ENCODE peak calls at places on chromosomes 7 and 10, in six cellular contexts. M is foreskin fibroblast; B is gastrocnemius medialis; O is fibroblast of lung; R is CD4-positive, CD25-positive, alpha-beta regulatory T cell; Q is IMR-90. G is an unnamed sample.

GRCh38 chr7:120740348-120740747 is 117.6 kb downstream of the TSPAN12 start:
- DNase-seq in R (no peak), B (no peak), O (peak; percentile 52), M (no peak), Q (peak; percentile 10), G (no peak)

GRCh38 chr7:102463841-102464576 is 654 bp downstream of the ALKBH4 start:
- DNase-seq in R (no peak), O (no peak), M (no peak), B (no peak), Q (no peak), G (no peak)

GRCh38 chr7:46859963-46860475 is 721.9 kb downstream of the TNS3 start:
- DNase-seq in R (no peak), O (peak; percentile 72), Q (peak; percentile 74), B (no peak), M (peak; percentile 73), G (no peak)

GRCh38 chr10:5761220-5761619 is 52.0 kb downstream of the GDI2 start:
- DNase-seq in B (no peak), Q (no peak), M (no peak), R (no peak), O (no peak), G (no peak)

GRCh38 chr10:64211466-64211865 is 690.3 kb downstream of the REEP3 start:
- DNase-seq in R (no peak), O (no peak), M (no peak), Q (no peak), B (no peak), G (no peak)

GRCh38 chr10:96366508-96366907 is 7.7 kb upstream of the OPALIN start:
- DNase-seq in O (peak; percentile 7), R (no peak), M (no peak), Q (peak; percentile 60), B (no peak), G (peak; percentile 18)

GRCh38 chr10:113023017-113023416 is 73.0 kb downstream of the TCF7L2 start:
- DNase-seq in B (no peak), M (no peak), R (no peak), O (no peak), Q (no peak), G (no peak)

GRCh38 chr10:47025540-47026300 is 114.5 kb downstream of the PTPN20 start:
- DNase-seq in M (no peak), O (peak; percentile 70), B (no peak), R (no peak), Q (peak; percentile 72), G (no peak)

GRCh38 chr10:118978998-118979350 is 50.5 kb upstream of the NANOS1 start:
- DNase-seq in Q (no peak), O (no peak), R (no peak), B (no peak), M (no peak), G (no peak)

GRCh38 chr10:125411724-125412123 is 251.4 kb upstream of the CTBP2 start:
- DNase-seq in Q (peak; percentile 96), O (peak; percentile 93), M (peak; percentile 91), R (no peak), B (no peak), G (peak; percentile 63)

GRCh38 chr10:2494386-2494785 is 573.0 kb upstream of the PFKP start:
- DNase-seq in O (peak; percentile 57), Q (no peak), R (no peak), M (no peak), B (no peak), G (no peak)

GRCh38 chr7:153457796-153458195 is 594.4 kb upstream of the DPP6 start:
- DNase-seq in R (no peak), B (no peak), O (no peak), Q (no peak), M (no peak), G (no peak)

GRCh38 chr10:17712053-17712452 is 39.9 kb upstream of the TMEM236 start:
- DNase-seq in R (no peak), O (no peak), B (no peak), Q (no peak), M (no peak), G (no peak)

GRCh38 chr10:62506371-62506770 is 132.2 kb downstream of the ZNF365 start:
- DNase-seq in Q (no peak), R (no peak), M (no peak), O (no peak), B (no peak), G (no peak)

GRCh38 chr10:128881086-128881485 is 586.0 kb upstream of the MGMT start:
- DNase-seq in Q (no peak), O (no peak), B (no peak), M (no peak), R (no peak), G (no peak)

GRCh38 chr7:40658731-40659130 is 523.9 kb downstream of the SUGCT start:
- DNase-seq in O (peak; percentile 50), Q (peak; percentile 57), B (no peak), M (peak; percentile 62), R (no peak), G (no peak)

GRCh38 chr7:78284945-78285344 is 486.4 kb downstream of the PHTF2 start:
- DNase-seq in Q (no peak), M (no peak), B (no peak), R (no peak), O (peak; percentile 45), G (no peak)

GRCh38 chr7:158473238-158473637 is 114.4 kb downstream of the PTPRN2 start:
- DNase-seq in R (no peak), O (no peak), M (no peak), Q (no peak), B (no peak), G (no peak)

GRCh38 chr7:71470948-71471347 is 339.0 kb downstream of the GALNT17 start:
- DNase-seq in B (no peak), O (no peak), R (no peak), M (no peak), Q (no peak), G (no peak)
- H3K4me3 ChIP-seq in B (no peak overlapping the region), O (no peak overlapping the region), R (no peak overlapping the region), M (no peak overlapping the region), Q (no peak overlapping the region), G (no peak overlapping the region)

DNA sequence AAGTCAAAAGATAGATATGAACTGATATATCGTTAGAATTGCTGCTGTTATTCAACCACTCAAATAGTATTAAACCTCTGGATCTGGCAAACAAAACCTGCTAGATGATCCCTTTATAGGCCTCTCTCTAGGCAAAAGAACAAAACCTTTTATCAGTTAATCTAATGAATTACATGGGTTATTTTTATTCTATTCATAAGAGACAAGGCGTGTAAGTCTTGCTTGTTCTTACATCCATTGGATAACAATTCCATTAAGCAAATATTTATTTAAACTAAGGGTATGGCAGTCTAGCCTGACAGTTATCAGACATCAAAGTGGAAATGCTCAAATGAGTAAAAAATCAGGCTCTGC is 16.6 kb upstream of the ADRB1 start:
- DNase-seq in O (no peak), Q (no peak), B (no peak), R (no peak), M (no peak), G (no peak)
- H3K4me3 ChIP-seq in O (no peak overlapping the region), Q (no peak overlapping the region), B (no peak overlapping the region), R (no peak overlapping the region), M (no peak overlapping the region), G (no peak overlapping the region)

GRCh38 chr7:95753440-95753839 is 18.9 kb upstream of the DYNC1I1 start:
- DNase-seq in B (no peak), M (no peak), R (no peak), Q (no peak), O (no peak), G (no peak)
- H3K4me3 ChIP-seq in B (no peak overlapping the region), M (no peak overlapping the region), R (no peak overlapping the region), Q (no peak overlapping the region), O (no peak overlapping the region), G (no peak overlapping the region)

GRCh38 chr7:1243964-1244416 is 11.3 kb downstream of the UNCX start:
- DNase-seq in O (no peak), R (no peak), B (no peak), M (no peak), Q (no peak), G (no peak)

GRCh38 chr7:1242601-1243289 is 10.1 kb downstream of the UNCX start:
- DNase-seq in Q (no peak), B (no peak), R (no peak), M (no peak), O (no peak), G (no peak)

GRCh38 chr7:1244701-1245526 is 12.2 kb downstream of the UNCX start:
- DNase-seq in M (no peak), O (no peak), Q (no peak), R (no peak), B (no peak), G (no peak)

GRCh38 chr7:1242129-1242572 is 9.5 kb downstream of the UNCX start:
- DNase-seq in B (no peak), M (no peak), Q (no peak), O (no peak), R (no peak), G (no peak)

DNA sequence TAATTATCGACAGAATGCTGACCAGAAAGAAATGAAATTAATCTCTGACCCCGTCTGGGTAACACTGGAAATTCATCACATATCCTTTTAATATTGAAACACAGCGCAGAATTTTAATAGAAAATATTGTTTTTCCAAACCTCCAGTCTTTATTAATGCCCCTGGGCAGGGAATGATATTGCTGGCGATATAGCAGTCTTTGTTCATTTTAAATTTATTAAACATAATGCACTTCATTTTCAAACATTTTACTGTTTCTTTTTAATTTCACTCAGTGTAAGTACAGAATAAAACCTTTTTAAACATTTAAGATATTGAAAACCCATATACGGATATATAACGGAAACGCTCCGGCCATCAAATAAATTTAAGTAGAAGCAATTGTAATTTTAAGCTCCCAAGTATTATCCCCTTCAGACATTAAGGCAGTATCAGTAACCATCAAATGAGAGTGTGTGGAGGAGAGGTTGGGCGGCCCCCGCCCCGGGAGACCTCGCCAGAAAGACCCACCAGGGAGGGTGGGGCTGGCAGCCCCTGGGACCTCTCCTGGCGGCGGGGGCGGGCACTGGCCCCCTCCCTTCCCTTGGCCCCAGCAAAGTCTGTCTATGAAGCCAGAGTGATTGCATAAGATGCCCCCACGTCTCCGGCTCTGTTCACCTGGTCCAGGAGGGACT is 10.8 kb downstream of the UNCX start:
- DNase-seq in M (no peak), R (no peak), O (no peak), Q (no peak), B (no peak), G (no peak)
- H3K4me3 ChIP-seq in M (no peak overlapping the region), R (no peak overlapping the region), O (no peak overlapping the region), Q (no peak overlapping the region), B (no peak overlapping the region), G (no peak overlapping the region)

GRCh38 chr10:70508912-70509366 is 30.4 kb downstream of the PALD1 start:
- DNase-seq in Q (peak; percentile 28), O (peak; percentile 18), M (no peak), R (no peak), B (peak; percentile 32), G (no peak)

GRCh38 chr10:70502406-70502805 is 23.8 kb downstream of the PALD1 start:
- DNase-seq in M (no peak), O (peak; percentile 31), B (no peak), Q (peak; percentile 63), R (no peak), G (no peak)

GRCh38 chr10:70503776-70504175 is 25.2 kb downstream of the PALD1 start:
- DNase-seq in O (no peak), Q (no peak), M (no peak), B (no peak), R (no peak), G (no peak)

GRCh38 chr10:70509376-70509775 is 30.8 kb downstream of the PALD1 start:
- DNase-seq in O (no peak), R (no peak), M (no peak), Q (no peak), B (no peak), G (no peak)

GRCh38 chr10:70505908-70506307 is 27.3 kb downstream of the PALD1 start:
- DNase-seq in B (no peak), Q (no peak), M (no peak), R (no peak), O (no peak), G (no peak)
- H3K4me3 ChIP-seq in B (no peak overlapping the region), Q (no peak overlapping the region), M (no peak overlapping the region), R (no peak overlapping the region), O (no peak overlapping the region), G (no peak overlapping the region)